ENCODE peak calls at places on chromosomes 16 and 17, in eight cellular contexts. B, F, R, A, D, V, Q and U are unnamed samples.

GRCh38 chr17:9519873-9520272 is 55.7 kb downstream of the STX8 start:
- DNase-seq in B (no peak), F (no peak), R (no peak), A (no peak), D (no peak), V (no peak), Q (no peak), U (no peak)

GRCh38 chr17:66347661-66348604 is 45.5 kb downstream of the PRKCA start:
- DNase-seq in B (no peak), F (no peak), R (no peak), A (no peak), D (no peak), V (no peak), Q (peak; percentile 38), U (no peak)

GRCh38 chr16:88504489-88505404 is 51.7 kb downstream of the ZFPM1 start:
- DNase-seq in B (no peak), F (no peak), R (no peak), A (no peak), D (no peak), V (no peak), Q (no peak), U (no peak)

GRCh38 chr16:22007509-22008214 is at the start of gene MOSMO:
- DNase-seq in B (peak; percentile 65), F (peak; percentile 65), R (peak; percentile 31), A (no peak), D (peak; percentile 81), V (peak; percentile 86), Q (peak; percentile 70), U (peak; percentile 73)

GRCh38 chr16:72873853-72874252 is 174.1 kb downstream of the ZFHX3 start:
- DNase-seq in B (no peak), F (no peak), R (no peak), A (no peak), D (no peak), V (no peak), Q (no peak), U (no peak)

GRCh38 chr16:23699100-23699499 is 13.9 kb downstream of the ERN2 start:
- DNase-seq in B (no peak), F (peak; percentile 65), R (no peak), A (no peak), D (no peak), V (no peak), Q (no peak), U (no peak)

GRCh38 chr16:27792486-27793275 is 242.7 kb downstream of the KATNIP start:
- DNase-seq in B (no peak), F (no peak), R (no peak), A (no peak), D (no peak), V (no peak), Q (no peak), U (no peak)

GRCh38 chr17:42484304-42484703 is 25.6 kb downstream of the ATP6V0A1 start:
- DNase-seq in B (no peak), F (no peak), R (no peak), A (no peak), D (no peak), V (no peak), Q (peak; percentile 29), U (no peak)

GRCh38 chr16:57795431-57795878 is 6.8 kb downstream of the KIFC3 start:
- DNase-seq in B (peak; percentile 56), F (peak; percentile 46), R (no peak), A (no peak), D (no peak), V (no peak), Q (peak; percentile 67), U (peak; percentile 55)

GRCh38 chr16:29719063-29719462 is 26.7 kb downstream of the C16orf54 start:
- DNase-seq in B (no peak), F (no peak), R (no peak), A (no peak), D (no peak), V (no peak), Q (no peak), U (no peak)

GRCh38 chr16:89134269-89134668 is 37.3 kb upstream of the CDH15 start:
- DNase-seq in B (no peak), F (no peak), R (no peak), A (no peak), D (no peak), V (no peak), Q (no peak), U (no peak)

GRCh38 chr17:22310717-22311686 is 618.7 kb downstream of the KCNJ18 start:
- DNase-seq in B (no peak), F (no peak), R (no peak), A (no peak), D (peak; percentile 32), V (no peak), Q (no peak), U (no peak)

GRCh38 chr17:34169501-34169900 is 85.6 kb upstream of the CCL2 start:
- DNase-seq in B (no peak), F (no peak), R (no peak), A (no peak), D (no peak), V (no peak), Q (no peak), U (no peak)

GRCh38 chr16:57475711-57476339 is 10.5 kb downstream of the DOK4 start:
- DNase-seq in B (no peak), F (peak; percentile 80), R (no peak), A (no peak), D (no peak), V (peak; percentile 67), Q (peak; percentile 64), U (no peak)

GRCh38 chr16:68229431-68230175 is 6.3 kb downstream of the ESRP2 start:
- DNase-seq in B (peak; percentile 48), F (peak; percentile 71), R (no peak), A (no peak), D (peak; percentile 29), V (no peak), Q (peak; percentile 78), U (peak; percentile 42)

GRCh38 chr17:9037741-9038140 is 16.4 kb downstream of the NTN1 start:
- DNase-seq in B (no peak), F (no peak), R (no peak), A (no peak), D (no peak), V (no peak), Q (no peak), U (no peak)

GRCh38 chr17:79461041-79461440 is 149.8 kb downstream of the RBFOX3 start:
- DNase-seq in B (no peak), F (no peak), R (no peak), A (no peak), D (no peak), V (no peak), Q (no peak), U (peak; percentile 38)

GRCh38 chr16:25257504-25257955 is at the start of gene ZKSCAN2:
- DNase-seq in B (peak; percentile 91), F (peak; percentile 92), R (peak; percentile 78), A (peak; percentile 56), D (peak; percentile 92), V (peak; percentile 95), Q (peak; percentile 94), U (peak; percentile 88)

GRCh38 chr16:27699540-27699939 is 149.6 kb downstream of the KATNIP start:
- DNase-seq in B (no peak), F (no peak), R (no peak), A (no peak), D (no peak), V (no peak), Q (no peak), U (no peak)

GRCh38 chr17:9468937-9469336 is 106.7 kb downstream of the STX8 start:
- DNase-seq in B (no peak), F (no peak), R (no peak), A (no peak), D (no peak), V (no peak), Q (no peak), U (no peak)

GRCh38 chr17:19264277-19264676 is 27.1 kb downstream of the EPN2 start:
- DNase-seq in B (no peak), F (no peak), R (no peak), A (no peak), D (no peak), V (no peak), Q (no peak), U (no peak)

GRCh38 chr17:19262650-19263620 is 25.8 kb downstream of the EPN2 start:
- DNase-seq in B (no peak), F (no peak), R (no peak), A (no peak), D (no peak), V (no peak), Q (peak; percentile 49), U (peak; percentile 18)

GRCh38 chr17:19263621-19264010 is 26.4 kb downstream of the EPN2 start:
- DNase-seq in B (no peak), F (no peak), R (no peak), A (peak; percentile 47), D (no peak), V (peak; percentile 82), Q (peak; percentile 6), U (no peak)

GRCh38 chr17:19265755-19266154 is 28.6 kb downstream of the EPN2 start:
- DNase-seq in B (no peak), F (no peak), R (no peak), A (no peak), D (no peak), V (no peak), Q (no peak), U (no peak)

GRCh38 chr17:19264681-19265080 is 27.5 kb downstream of the EPN2 start:
- DNase-seq in B (no peak), F (no peak), R (no peak), A (no peak), D (no peak), V (no peak), Q (no peak), U (no peak)
- H3K27ac ChIP-seq in B (peak overlapping the region; percentile 73), F (no peak overlapping the region), R (peak overlapping the region; percentile 83), A (peak overlapping the region; percentile 85), D (peak overlapping the region; percentile 55), V (peak overlapping the region; percentile 78), Q (peak overlapping the region; percentile 14), U (peak overlapping the region; percentile 17)

GRCh38 chr17:75077072-75077489 is 10.7 kb upstream of the SLC16A5 start:
- DNase-seq in B (no peak), F (no peak), R (no peak), A (no peak), D (no peak), V (no peak), Q (no peak), U (no peak)
- H3K27ac ChIP-seq in B (peak overlapping the region; percentile 57), F (no peak overlapping the region), R (peak overlapping the region; percentile 63), A (peak overlapping the region; percentile 84), D (peak overlapping the region; percentile 83), V (peak overlapping the region; percentile 82), Q (no peak overlapping the region), U (no peak overlapping the region)

GRCh38 chr16:85146532-85146797 is 34.2 kb upstream of the CIBAR2 start:
- DNase-seq in B (no peak), F (no peak), R (no peak), A (no peak), D (no peak), V (no peak), Q (no peak), U (no peak)
- H3K27ac ChIP-seq in B (no peak overlapping the region), F (no peak overlapping the region), R (no peak overlapping the region), A (no peak overlapping the region), D (peak overlapping the region; percentile 74), V (peak overlapping the region; percentile 71), Q (no peak overlapping the region), U (no peak overlapping the region)

DNA sequence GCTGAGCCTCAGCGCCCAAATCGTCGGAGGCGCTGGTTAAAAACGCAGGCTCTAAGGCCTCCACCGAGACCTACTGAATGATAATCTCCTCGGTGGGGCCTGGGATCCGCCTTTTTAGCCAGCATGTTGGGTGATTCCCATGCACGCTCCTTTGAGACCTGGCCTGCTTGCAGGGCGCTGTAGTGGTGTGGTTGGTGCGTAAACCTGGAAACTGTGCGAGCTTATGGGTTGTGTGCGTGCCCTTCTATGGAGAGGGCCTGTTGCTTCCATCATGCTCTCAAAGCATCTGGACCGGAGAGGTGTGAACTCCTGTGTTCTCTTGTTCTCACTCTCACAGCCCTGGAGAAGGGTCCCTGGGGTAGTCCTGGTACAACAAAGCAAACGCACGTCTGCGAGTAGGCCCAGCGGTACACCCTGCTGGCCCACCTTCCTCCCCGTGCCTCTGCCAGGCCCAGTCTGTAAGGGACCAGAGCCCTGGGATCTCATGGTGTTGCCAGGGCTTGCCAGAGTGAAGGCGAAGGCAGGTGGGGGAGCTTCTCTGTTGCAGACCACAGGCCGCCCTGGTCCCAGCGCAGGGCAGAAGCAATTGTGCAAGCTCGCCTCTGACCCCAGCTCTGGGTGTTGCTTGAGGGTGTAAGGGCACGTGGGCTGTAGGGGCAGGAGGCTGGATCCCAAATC is 759 bp upstream of the LRRC75A start:
- DNase-seq in B (no peak), F (no peak), R (no peak), A (no peak), D (no peak), V (no peak), Q (no peak), U (no peak)
- H3K27ac ChIP-seq in B (no peak overlapping the region), F (no peak overlapping the region), R (no peak overlapping the region), A (no peak overlapping the region), D (no peak overlapping the region), V (no peak overlapping the region), Q (no peak overlapping the region), U (no peak overlapping the region)